ENCODE peak calls at places on chromosomes 12 and 14, in seven cellular contexts. U is activated T-helper 1 cell treated with Interleukin-2 at 50 U/mL for 16 hours, D is fibroblast of the aortic adventitia, G is T-helper 2 cell, V is T-cell, L is fibroblast of lung, Q is T47D. R is an unnamed sample.

GRCh38 chr12:67991158-67991557 is 1.9 kb downstream of the IFNG-AS1 start:
- DNase-seq in U (peak), D (no peak), G (peak), V (peak), L (no peak), Q (no peak), R (peak)

GRCh38 chr14:64806202-64806861 is 73.4 kb downstream of the SPTB start:
- DNase-seq in U (no peak), D (peak), G (no peak), V (no peak), L (peak), Q (no peak), R (no peak)

GRCh38 chr14:61322799-61323290 is 1.5 kb downstream of the PRKCH start:
- DNase-seq in U (no peak), D (no peak), G (no peak), V (peak), L (peak), Q (peak), R (no peak)

GRCh38 chr12:78331764-78332163 is 501.1 kb downstream of the NAV3 start:
- DNase-seq in U (no peak), D (no peak), G (no peak), V (no peak), L (no peak), Q (no peak), R (no peak)

GRCh38 chr12:107349008-107349747 is 255.8 kb upstream of the CRY1 start:
- DNase-seq in U (no peak), D (peak), G (no peak), V (no peak), L (peak), Q (no peak), R (no peak)

GRCh38 chr14:50003213-50004021 is 110.5 kb downstream of the ARF6 start:
- DNase-seq in U (peak), D (peak), G (peak), V (peak), L (peak), Q (peak), R (peak)

GRCh38 chr12:124746649-124747425 is 116.8 kb downstream of the SCARB1 start:
- DNase-seq in U (no peak), D (no peak), G (no peak), V (no peak), L (no peak), Q (no peak), R (no peak)

GRCh38 chr14:66038214-66038977 is 447.8 kb upstream of the CCDC196 start:
- DNase-seq in U (no peak), D (peak), G (no peak), V (no peak), L (no peak), Q (no peak), R (no peak)

GRCh38 chr12:2057041-2057792 is 4.4 kb downstream of the CACNA1C start:
- DNase-seq in U (no peak), D (peak), G (no peak), V (peak), L (peak), Q (no peak), R (no peak)

GRCh38 chr14:105014032-105014431 is 6.9 kb downstream of the CDCA4 start:
- DNase-seq in U (no peak), D (no peak), G (no peak), V (no peak), L (no peak), Q (no peak), R (no peak)

GRCh38 chr14:33765251-33765650 is 185.6 kb downstream of the EGLN3 start:
- DNase-seq in U (no peak), D (peak), G (no peak), V (no peak), L (no peak), Q (no peak), R (no peak)

GRCh38 chr12:49227701-49228100 is 37.2 kb upstream of the TUBA1C start:
- DNase-seq in U (no peak), D (no peak), G (no peak), V (no peak), L (no peak), Q (no peak), R (no peak)

GRCh38 chr14:98816195-98816594 is 455.8 kb downstream of the BCL11B start:
- DNase-seq in U (no peak), D (no peak), G (no peak), V (no peak), L (no peak), Q (no peak), R (no peak)